ENCODE peak calls at places on chromosome X, in six cellular contexts. E is HCT116, L is neural progenitor cell, A is GM23248, T is MM.1S, C is SK-N-SH. P is an unnamed sample.
A peak's percentile ranks its signal among the peaks of the same experiment; 100 is the strongest.

GRCh38 chrX:139734996-139735395 is 27.0 kb upstream of the MCF2 start:
- DNase-seq in E (no peak), C (no peak), A (no peak), L (no peak), T (no peak), P (no peak)

GRCh38 chrX:82412851-82413250 is 1095.2 kb upstream of the POU3F4 start:
- DNase-seq in T (no peak), C (no peak), A (no peak), E (peak; percentile 1), L (peak; percentile 2), P (peak; percentile 34)

GRCh38 chrX:151985955-151986354 is 11.5 kb upstream of the GABRE start:
- DNase-seq in C (no peak), A (peak; percentile 82), L (no peak), T (no peak), E (no peak), P (no peak)

GRCh38 chrX:7876957-7877356 is 34.0 kb downstream of the VCX start:
- DNase-seq in C (no peak), A (no peak), L (no peak), E (no peak), T (no peak), P (no peak)

GRCh38 chrX:53071604-53072417 is 10.4 kb upstream of the TSPYL2 start:
- DNase-seq in A (peak; percentile 60), T (peak; percentile 89), C (peak; percentile 68), L (peak; percentile 81), E (peak; percentile 50), P (peak; percentile 89)

GRCh38 chrX:133402042-133402453 is 13.2 kb downstream of the GPC4 start:
- DNase-seq in E (no peak), A (peak; percentile 65), T (no peak), C (no peak), L (no peak), P (no peak)

GRCh38 chrX:115378471-115378870 is 89.0 kb downstream of the LUZP4 start:
- DNase-seq in E (no peak), C (no peak), A (peak; percentile 57), L (no peak), T (no peak), P (peak; percentile 16)

GRCh38 chrX:43655961-43656494 is at the start of gene MAOA:
- DNase-seq in A (no peak), T (no peak), C (peak; percentile 61), E (no peak), L (peak; percentile 66), P (peak; percentile 33)

GRCh38 chrX:38859602-38860001 is 58.3 kb downstream of the MID1IP1 start:
- DNase-seq in A (peak; percentile 41), C (no peak), T (no peak), E (no peak), L (no peak), P (no peak)

GRCh38 chrX:46754450-46755075 is 4.4 kb downstream of the SLC9A7 start:
- DNase-seq in E (no peak), T (no peak), L (no peak), A (no peak), C (no peak), P (no peak)

GRCh38 chrX:39835776-39836175 is 262.0 kb downstream of the BCOR start:
- DNase-seq in E (no peak), L (no peak), C (no peak), T (no peak), A (peak; percentile 5), P (no peak)

GRCh38 chrX:135327299-135327698 is 18.0 kb downstream of the ETDC start:
- DNase-seq in A (peak; percentile 85), C (no peak), E (no peak), L (no peak), T (no peak), P (peak; percentile 73)

GRCh38 chrX:40158036-40158706 is 60.4 kb upstream of the BCOR start:
- DNase-seq in T (no peak), E (no peak), A (peak; percentile 62), C (no peak), L (peak; percentile 83), P (peak; percentile 46)

GRCh38 chrX:109847257-109848187 is 114.5 kb upstream of the ACSL4 start:
- DNase-seq in L (no peak), C (no peak), A (peak; percentile 83), E (no peak), T (no peak), P (peak; percentile 77)

GRCh38 chrX:45063319-45064095 is 137.2 kb downstream of the DIPK2B start:
- DNase-seq in A (no peak), E (no peak), C (no peak), T (no peak), L (no peak), P (peak; percentile 87)

GRCh38 chrX:39398973-39399268 is 597.7 kb downstream of the MID1IP1 start:
- DNase-seq in E (no peak), C (no peak), T (no peak), L (no peak), A (no peak), P (no peak)

GRCh38 chrX:140709421-140709846 is at the start of gene LINC00632:
- DNase-seq in A (no peak), C (peak; percentile 13), T (no peak), E (no peak), L (peak; percentile 51), P (no peak)

GRCh38 chrX:110847334-110847733 is 51.7 kb upstream of the CHRDL1 start:
- DNase-seq in T (peak; percentile 80), L (peak; percentile 77), E (peak; percentile 37), C (peak; percentile 54), A (peak; percentile 55), P (peak; percentile 78)

GRCh38 chrX:42398967-42399631 is 378.9 kb downstream of the PPP1R2C start:
- DNase-seq in E (no peak), T (no peak), L (no peak), C (no peak), A (no peak), P (no peak)

GRCh38 chrX:96453139-96453538 is 231.5 kb upstream of the DIAPH2 start:
- DNase-seq in C (no peak), T (no peak), A (no peak), L (no peak), E (no peak), P (no peak)

GRCh38 chrX:74534569-74535038 is 79.8 kb downstream of the RLIM start:
- DNase-seq in E (no peak), T (no peak), L (no peak), A (peak; percentile 72), C (no peak), P (no peak)

GRCh38 chrX:13087322-13088154 is 43.1 kb upstream of the FAM9C start:
- DNase-seq in A (no peak), E (no peak), T (peak; percentile 86), L (no peak), C (no peak), P (peak; percentile 85)

GRCh38 chrX:111101580-111101979 is 5.6 kb downstream of the PAK3 start:
- DNase-seq in A (no peak), E (no peak), T (no peak), L (no peak), C (no peak), P (no peak)

GRCh38 chrX:119410027-119410819 is 11.1 kb downstream of the SLC25A43 start:
- DNase-seq in C (no peak), L (no peak), T (no peak), A (peak; percentile 94), E (peak; percentile 49), P (peak; percentile 90)

GRCh38 chrX:115561605-115562491 is 874 bp downstream of the PLS3 start:
- DNase-seq in C (peak; percentile 77), T (no peak), E (no peak), A (peak; percentile 67), L (peak; percentile 82), P (peak; percentile 38)

GRCh38 chrX:121641560-121641959 is 594.1 kb downstream of the GLUD2 start:
- DNase-seq in T (no peak), E (no peak), L (no peak), C (no peak), A (peak; percentile 59), P (peak; percentile 25)

GRCh38 chrX:54359408-54359807 is 1.6 kb upstream of the WNK3 start:
- DNase-seq in E (no peak), C (no peak), T (no peak), L (no peak), A (no peak), P (no peak)
- H3K9ac ChIP-seq in E (no peak overlapping the region), C (no peak overlapping the region), T (no peak overlapping the region), L (no peak overlapping the region), A (no peak overlapping the region), P (no peak overlapping the region)

GRCh38 chrX:37350034-37350365 is 836 bp downstream of the PRRG1 start:
- DNase-seq in T (no peak), A (peak; percentile 55), C (peak; percentile 1), E (no peak), L (no peak), P (peak; percentile 39)

GRCh38 chrX:37353646-37354045 is 4.5 kb downstream of the PRRG1 start:
- DNase-seq in E (no peak), A (no peak), C (no peak), L (no peak), T (no peak), P (peak; percentile 31)

GRCh38 chrX:37347420-37347819 is 1.7 kb upstream of the PRRG1 start:
- DNase-seq in L (peak; percentile 5), T (no peak), A (peak; percentile 39), C (no peak), E (no peak), P (no peak)

GRCh38 chrX:37349131-37350033 is at the start of gene PRRG1:
- DNase-seq in C (peak; percentile 64), L (peak; percentile 96), A (peak; percentile 91), E (peak; percentile 61), T (peak; percentile 8), P (peak; percentile 80)

GRCh38 chrX:37348237-37349130 is 680 bp upstream of the PRRG1 start:
- DNase-seq in E (no peak), A (peak; percentile 16), T (no peak), L (no peak), C (no peak), P (peak; percentile 10)
- H3K27ac ChIP-seq in E (peak overlapping the region; percentile 29), A (peak overlapping the region; percentile 81), T (no peak overlapping the region), L (no peak overlapping the region), C (no peak overlapping the region), P (no peak overlapping the region)

GRCh38 chrX:146707781-146708180 is 101.8 kb upstream of the CXorf51B start:
- DNase-seq in T (no peak), E (no peak), A (no peak), C (no peak), L (peak; percentile 10), P (no peak)
- TF ChIP-seq EZH2phosphoT487 in T (no peak), E (no peak), A (no peak), C (no peak), L (no peak), P (no peak)

DNA sequence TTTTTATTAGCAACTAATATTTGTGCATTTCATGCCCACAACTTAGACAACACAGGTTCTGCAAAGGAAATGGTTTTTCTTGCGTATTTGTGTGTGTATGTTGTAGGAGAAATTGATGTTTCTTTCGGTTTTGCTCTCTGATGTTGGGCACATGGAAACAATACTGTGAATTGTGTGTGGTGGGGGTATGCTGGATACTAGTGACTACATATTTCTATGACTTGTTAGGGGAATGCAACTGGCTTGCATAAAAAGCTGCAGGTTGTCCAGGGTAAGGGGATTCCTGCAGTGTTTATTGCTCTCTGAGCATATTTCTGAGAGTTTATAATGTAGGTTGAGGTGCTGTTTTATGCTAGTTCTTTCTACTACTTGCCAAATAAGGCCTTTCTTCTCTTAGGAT is 11.6 kb downstream of the DLG3 start:
- DNase-seq in T (no peak), C (no peak), L (no peak), E (no peak), A (no peak), P (no peak)
- H3K9ac ChIP-seq in T (no peak overlapping the region), C (peak overlapping the region; percentile 74), L (peak overlapping the region; percentile 60), E (peak overlapping the region; percentile 81), A (no peak overlapping the region), P (peak overlapping the region; percentile 96)

GRCh38 chrX:107674480-107675364 is 46.4 kb downstream of the PRPS1 start:
- DNase-seq in L (no peak), C (no peak), A (peak; percentile 75), E (no peak), T (peak; percentile 27), P (no peak)
- H3K27ac ChIP-seq in L (no peak overlapping the region), C (no peak overlapping the region), A (peak overlapping the region; percentile 96), E (no peak overlapping the region), T (peak overlapping the region; percentile 98), P (no peak overlapping the region)

P was measured in PC-3.